ENCODE peak calls at places on chromosome 12, in four cellular contexts. A, G, K and S are unnamed samples.

GRCh38 chr12:131274906-131275305 is 321.2 kb downstream of the ADGRD1 start:
- DNase-seq in G (no peak), A (no peak), K (no peak), S (no peak)

GRCh38 chr12:95146767-95147166 is 70.5 kb downstream of the FGD6 start:
- DNase-seq in G (no peak), K (no peak), A (no peak), S (no peak)

GRCh38 chr12:121849211-121849610 is 9.4 kb downstream of the HPD start:
- DNase-seq in G (no peak), K (no peak), A (no peak), S (no peak)

GRCh38 chr12:50933459-50934124 is 18.8 kb upstream of the HIGD1C start:
- DNase-seq in K (no peak), A (peak; percentile 70), G (no peak), S (no peak)

GRCh38 chr12:126681676-126682075 is 1585.3 kb upstream of the TMEM132C start:
- DNase-seq in G (no peak), K (no peak), A (no peak), S (no peak)

GRCh38 chr12:88325076-88325827 is 183.1 kb downstream of the TMTC3 start:
- DNase-seq in G (peak; percentile 98), A (no peak), K (no peak), S (no peak)

GRCh38 chr12:112978163-112979081 is at the start of gene OAS2:
- DNase-seq in K (no peak), A (peak; percentile 12), G (peak; percentile 48), S (peak; percentile 90)

GRCh38 chr12:108804361-108804949 is 52.9 kb downstream of the SSH1 start:
- DNase-seq in K (no peak), G (peak; percentile 95), A (no peak), S (no peak)

GRCh38 chr12:3313066-3313465 is 177.9 kb upstream of the PRMT8 start:
- DNase-seq in G (peak; percentile 88), K (no peak), A (no peak), S (no peak)

GRCh38 chr12:19999793-20000138 is 368.6 kb upstream of the PDE3A start:
- DNase-seq in G (no peak), A (no peak), K (no peak), S (no peak)

GRCh38 chr12:92543359-92543758 is 159.4 kb upstream of the PLEKHG7 start:
- DNase-seq in K (no peak), A (peak; percentile 8), G (no peak), S (no peak)

GRCh38 chr12:2052861-2053674 is at the start of gene CACNA1C:
- DNase-seq in K (peak; percentile 79), G (peak; percentile 66), A (no peak), S (peak; percentile 63)

GRCh38 chr12:6903712-6904111 is 910 bp upstream of the LRRC23 start:
- DNase-seq in G (no peak), A (no peak), K (no peak), S (no peak)
- H2AFZ ChIP-seq in G (no peak overlapping the region), A (peak overlapping the region; percentile 90), K (no peak overlapping the region), S (peak overlapping the region; percentile 93)

GRCh38 chr12:46471404-46471803 is 98.8 kb upstream of the SLC38A2 start:
- DNase-seq in A (no peak), K (no peak), G (no peak), S (no peak)

GRCh38 chr12:46473634-46474201 is 101.1 kb upstream of the SLC38A2 start:
- DNase-seq in A (peak; percentile 95), K (no peak), G (peak; percentile 94), S (peak; percentile 30)

GRCh38 chr12:46472144-46472705 is 99.7 kb upstream of the SLC38A2 start:
- DNase-seq in G (no peak), A (no peak), K (no peak), S (no peak)

GRCh38 chr12:46470975-46471374 is 98.4 kb upstream of the SLC38A2 start:
- DNase-seq in A (no peak), G (peak; percentile 67), K (no peak), S (no peak)

DNA sequence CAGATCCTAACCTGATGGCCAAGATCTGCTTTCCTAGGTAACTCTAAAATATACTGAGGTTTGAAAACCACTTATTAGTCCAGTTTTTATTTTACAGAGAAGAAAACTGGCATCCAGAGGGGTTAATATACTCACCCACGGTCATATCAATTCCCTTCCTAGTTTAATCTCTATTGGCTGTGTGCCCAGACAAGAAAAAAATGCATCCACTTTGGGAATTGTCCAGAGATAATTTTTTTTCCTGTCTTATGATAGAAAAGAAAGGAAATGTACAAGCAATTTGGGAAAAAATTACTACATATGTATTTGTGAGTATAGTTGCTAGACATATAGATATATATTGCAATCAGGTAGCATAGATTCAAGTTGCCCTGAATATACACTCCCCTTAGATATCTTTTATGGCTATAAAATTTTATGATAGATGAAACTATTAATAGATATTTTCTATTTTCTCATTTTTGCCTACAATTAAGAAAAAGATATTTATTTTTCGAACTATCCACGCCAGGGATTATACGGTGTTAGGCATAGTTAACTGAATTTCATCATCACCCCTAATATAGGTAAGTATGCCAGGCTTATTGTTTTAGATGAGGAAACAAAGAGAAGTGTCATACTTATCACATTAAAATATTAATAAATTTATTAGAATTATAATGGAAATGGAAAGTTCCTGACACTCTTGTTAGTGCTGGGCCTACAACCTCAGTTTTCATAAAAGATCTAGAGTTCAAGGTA is 100.5 kb upstream of the SLC38A2 start:
- DNase-seq in G (peak; percentile 76), K (no peak), A (peak; percentile 60), S (no peak)
- H3K9ac ChIP-seq in G (no peak overlapping the region), K (no peak overlapping the region), A (peak overlapping the region; percentile 21), S (no peak overlapping the region)

GRCh38 chr12:53251477-53252348 is 16.4 kb upstream of the ESPL1 start:
- DNase-seq in K (peak; percentile 95), G (peak; percentile 64), A (peak; percentile 81), S (peak; percentile 78)

GRCh38 chr12:53255993-53256392 is 12.1 kb upstream of the ESPL1 start:
- DNase-seq in G (no peak), K (no peak), A (no peak), S (no peak)

GRCh38 chr12:53253298-53253697 is 14.8 kb upstream of the ESPL1 start:
- DNase-seq in K (no peak), G (no peak), A (no peak), S (no peak)

GRCh38 chr12:53254816-53255545 is 13.1 kb upstream of the ESPL1 start:
- DNase-seq in A (no peak), G (no peak), K (no peak), S (no peak)

GRCh38 chr12:53252349-53252916 is 15.7 kb upstream of the ESPL1 start:
- DNase-seq in K (no peak), A (no peak), G (no peak), S (no peak)
- H2AFZ ChIP-seq in K (peak overlapping the region; percentile 69), A (no peak overlapping the region), G (peak overlapping the region; percentile 96), S (peak overlapping the region; percentile 89)

GRCh38 chr12:26723379-26724308 is 109.3 kb downstream of the ITPR2 start:
- DNase-seq in G (peak; percentile 78), K (no peak), A (no peak), S (no peak)

GRCh38 chr12:26721800-26722199 is 111.2 kb downstream of the ITPR2 start:
- DNase-seq in G (no peak), K (no peak), A (no peak), S (no peak)

GRCh38 chr12:26726956-26727355 is 106.0 kb downstream of the ITPR2 start:
- DNase-seq in K (no peak), G (no peak), A (no peak), S (no peak)

GRCh38 chr12:26725517-26725916 is 107.5 kb downstream of the ITPR2 start:
- DNase-seq in A (no peak), K (no peak), G (no peak), S (no peak)

GRCh38 chr12:26724309-26724702 is 108.7 kb downstream of the ITPR2 start:
- DNase-seq in A (no peak), G (no peak), K (no peak), S (no peak)
- H3K9ac ChIP-seq in A (no peak overlapping the region), G (no peak overlapping the region), K (no peak overlapping the region), S (no peak overlapping the region)

GRCh38 chr12:42589465-42590323 is at the start of gene PRICKLE1:
- DNase-seq in G (peak; percentile 60), K (peak; percentile 46), A (no peak), S (no peak)

GRCh38 chr12:42590324-42590934 is 883 bp upstream of the PRICKLE1 start:
- DNase-seq in K (peak; percentile 51), G (no peak), A (no peak), S (no peak)

GRCh38 chr12:42588981-42589464 is 523 bp downstream of the PRICKLE1 start:
- DNase-seq in A (no peak), K (peak; percentile 76), G (peak; percentile 38), S (no peak)

GRCh38 chr12:42587564-42588307 is 1.8 kb downstream of the PRICKLE1 start:
- DNase-seq in K (no peak), G (peak; percentile 16), A (peak; percentile 10), S (no peak)

GRCh38 chr12:42588308-42588836 is 1.2 kb downstream of the PRICKLE1 start:
- DNase-seq in A (no peak), K (no peak), G (peak; percentile 34), S (no peak)
- H2AFZ ChIP-seq in A (no peak overlapping the region), K (no peak overlapping the region), G (no peak overlapping the region), S (no peak overlapping the region)

GRCh38 chr12:27979145-27979544 is 6.6 kb upstream of the PTHLH start:
- DNase-seq in A (no peak), K (no peak), G (peak; percentile 48), S (no peak)

GRCh38 chr12:27973487-27973890 is 956 bp upstream of the PTHLH start:
- DNase-seq in G (peak; percentile 69), K (no peak), A (no peak), S (no peak)

GRCh38 chr12:27974735-27975221 is 2.2 kb upstream of the PTHLH start:
- DNase-seq in A (no peak), G (no peak), K (peak; percentile 41), S (no peak)

GRCh38 chr12:27972721-27973120 is at the start of gene PTHLH:
- DNase-seq in K (no peak), G (no peak), A (no peak), S (no peak)

DNA sequence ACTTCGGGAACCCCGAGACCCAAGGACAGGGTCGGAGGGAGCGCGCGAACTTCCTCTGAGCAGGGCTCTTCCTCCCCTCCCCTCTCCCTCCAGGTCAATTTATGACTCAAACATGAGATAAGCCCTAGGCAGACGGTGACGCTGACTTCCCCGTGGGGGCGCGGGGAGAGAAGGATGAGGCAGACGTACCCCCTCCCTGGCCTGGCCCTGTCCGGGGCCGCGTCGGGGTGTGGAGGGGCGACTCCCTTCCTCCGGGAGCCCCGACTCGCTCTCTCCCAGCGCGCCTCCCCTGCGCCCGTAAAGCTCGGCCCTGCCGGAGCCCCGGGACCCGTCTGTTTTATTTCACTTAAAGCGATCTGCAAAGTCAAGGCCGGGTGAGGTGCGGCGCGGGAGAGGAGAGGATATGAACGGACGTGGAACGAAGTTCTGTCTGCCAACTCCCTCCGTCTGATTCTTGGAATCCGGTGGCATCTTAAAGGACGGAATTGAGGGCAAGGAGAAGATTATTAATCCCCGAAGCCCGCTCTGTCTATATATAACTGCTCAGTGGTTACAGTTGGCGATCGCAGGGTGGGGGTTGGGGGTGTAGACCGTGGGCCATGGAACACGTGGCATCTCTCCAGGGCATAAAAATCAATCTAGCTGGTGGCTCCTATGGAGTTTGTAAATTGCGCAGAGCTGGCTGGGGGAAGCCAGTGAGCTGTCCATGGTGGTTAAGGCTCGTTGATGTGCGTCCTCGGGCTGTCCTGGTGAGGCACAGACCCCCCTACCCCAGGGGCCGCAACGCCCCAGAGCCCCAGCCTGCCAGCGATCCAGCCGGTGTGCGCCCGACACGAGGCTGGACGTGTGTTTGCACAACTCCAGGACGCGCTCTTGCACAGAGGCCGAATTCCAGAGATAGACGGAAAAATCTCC is 2.9 kb upstream of the PTHLH start:
- DNase-seq in K (peak; percentile 81), G (peak; percentile 72), A (no peak), S (no peak)
- H3K9ac ChIP-seq in K (no peak overlapping the region), G (no peak overlapping the region), A (no peak overlapping the region), S (no peak overlapping the region)

GRCh38 chr12:84551373-84551772 is 361.2 kb downstream of the SLC6A15 start:
- DNase-seq in A (no peak), G (no peak), K (no peak), S (no peak)
- H2AFZ ChIP-seq in A (no peak overlapping the region), G (no peak overlapping the region), K (no peak overlapping the region), S (no peak overlapping the region)

GRCh38 chr12:71438670-71439361 is 782 bp upstream of the LGR5 start:
- DNase-seq in G (no peak), A (peak; percentile 98), K (peak; percentile 38), S (no peak)
- H3K9ac ChIP-seq in G (no peak overlapping the region), A (peak overlapping the region; percentile 89), K (no peak overlapping the region), S (no peak overlapping the region)